ENCODE peak calls at places on chromosomes 3 and 15, in six cellular contexts. F, S, K, B, N and C are unnamed samples.

GRCh38 chr3:73100734-73101550 is 39.5 kb downstream of the EBLN2 start:
- DNase-seq in F (peak), K (peak), B (peak), N (peak), S (peak), C (peak)

GRCh38 chr3:157045238-157045860 is 114.6 kb downstream of the CCNL1 start:
- DNase-seq in N (no peak), B (no peak), F (no peak), S (peak), K (no peak), C (no peak)

GRCh38 chr15:78018968-78019644 is 58.4 kb downstream of the TBC1D2B start:
- DNase-seq in K (no peak), F (no peak), S (no peak), N (no peak), B (no peak), C (no peak)

GRCh38 chr15:79418693-79419279 is 13.3 kb upstream of the MINAR1 start:
- DNase-seq in F (no peak), S (no peak), N (no peak), K (no peak), B (no peak), C (no peak)

GRCh38 chr3:133895208-133896001 is at the start of gene RAB6B:
- DNase-seq in K (peak), S (peak), N (no peak), B (no peak), F (peak), C (peak)

GRCh38 chr3:141246224-141246957 is 14.8 kb downstream of the PXYLP1 start:
- DNase-seq in F (no peak), N (no peak), S (no peak), B (no peak), K (no peak), C (no peak)

GRCh38 chr3:49199900-49200281 is 28.5 kb downstream of the KLHDC8B start:
- DNase-seq in S (no peak), K (peak), N (no peak), F (no peak), B (peak), C (no peak)

GRCh38 chr3:114380233-114380645 is 86.4 kb downstream of the TIGIT start:
- DNase-seq in K (peak), S (peak), N (peak), B (no peak), F (peak), C (peak)

GRCh38 chr15:48862705-48863104 is 15.2 kb upstream of the EID1 start:
- DNase-seq in K (no peak), S (no peak), F (no peak), B (no peak), N (no peak), C (no peak)

GRCh38 chr3:50401973-50402372 is 42.7 kb upstream of the TMEM115 start:
- DNase-seq in B (no peak), F (no peak), N (no peak), S (no peak), K (no peak), C (no peak)

GRCh38 chr3:64131755-64132154 is 93.5 kb downstream of the PRICKLE2 start:
- DNase-seq in B (no peak), K (no peak), N (no peak), S (no peak), F (no peak), C (no peak)

GRCh38 chr3:125203731-125204130 is 8.8 kb downstream of the SLC12A8 start:
- DNase-seq in S (no peak), F (no peak), N (no peak), B (no peak), K (no peak), C (no peak)

GRCh38 chr3:50502584-50503423 is 630 bp downstream of the CACNA2D2 start:
- DNase-seq in B (no peak), S (no peak), N (no peak), F (no peak), K (peak), C (no peak)

GRCh38 chr3:184635126-184635525 is 73.5 kb downstream of the EPHB3 start:
- DNase-seq in S (no peak), B (no peak), K (no peak), F (no peak), N (no peak), C (no peak)

GRCh38 chr3:72698154-72698917 is 149.9 kb downstream of the SHQ1 start:
- DNase-seq in B (no peak), S (no peak), F (no peak), K (no peak), N (no peak), C (no peak)

GRCh38 chr15:58043192-58043903 is 22.2 kb downstream of the ALDH1A2 start:
- DNase-seq in S (peak), B (no peak), K (no peak), N (peak), F (no peak), C (peak)

GRCh38 chr3:70775257-70775656 is 462.8 kb upstream of the MDFIC2 start:
- DNase-seq in K (no peak), B (no peak), N (no peak), F (no peak), S (no peak), C (no peak)

GRCh38 chr3:14547693-14548092 is 7.6 kb upstream of the GRIP2 start:
- DNase-seq in N (no peak), S (no peak), B (no peak), F (no peak), K (no peak), C (no peak)

GRCh38 chr3:128784228-128784627 is 58.2 kb downstream of the RAB7A start:
- DNase-seq in B (peak), N (no peak), S (no peak), K (no peak), F (no peak), C (no peak)

GRCh38 chr15:48548376-48548775 is 97.1 kb downstream of the FBN1 start:
- DNase-seq in S (no peak), B (no peak), N (no peak), K (no peak), F (no peak), C (peak)

GRCh38 chr15:62060116-62060895 is at the start of gene VPS13C:
- DNase-seq in S (peak), F (peak), N (peak), B (peak), K (peak), C (peak)

GRCh38 chr3:194906970-194907629 is 221.4 kb downstream of the FAM43A start:
- DNase-seq in B (no peak), K (no peak), S (no peak), N (no peak), F (no peak), C (no peak)

GRCh38 chr3:153051427-153052095 is 110.5 kb upstream of the RAP2B start:
- DNase-seq in K (no peak), N (peak), S (peak), B (no peak), F (peak), C (peak)

GRCh38 chr15:60740787-60741354 is 261.9 kb upstream of the ICE2 start:
- DNase-seq in F (peak), K (no peak), S (peak), N (no peak), B (no peak), C (peak)

GRCh38 chr3:141686477-141687280 is 51.4 kb upstream of the RNF7 start:
- DNase-seq in S (peak), N (no peak), K (peak), B (peak), F (peak), C (peak)

GRCh38 chr3:27630892-27631291 is 91.2 kb downstream of the EOMES start:
- DNase-seq in F (peak), S (no peak), B (no peak), K (no peak), N (no peak), C (peak)

GRCh38 chr15:71170163-71170562 is 54.9 kb downstream of the THSD4 start:
- DNase-seq in F (no peak), S (no peak), K (no peak), N (no peak), B (no peak), C (no peak)

GRCh38 chr3:109874900-109875735 is 537.8 kb upstream of the DPPA4 start:
- DNase-seq in B (no peak), F (no peak), N (no peak), S (no peak), K (no peak), C (peak)

DNA sequence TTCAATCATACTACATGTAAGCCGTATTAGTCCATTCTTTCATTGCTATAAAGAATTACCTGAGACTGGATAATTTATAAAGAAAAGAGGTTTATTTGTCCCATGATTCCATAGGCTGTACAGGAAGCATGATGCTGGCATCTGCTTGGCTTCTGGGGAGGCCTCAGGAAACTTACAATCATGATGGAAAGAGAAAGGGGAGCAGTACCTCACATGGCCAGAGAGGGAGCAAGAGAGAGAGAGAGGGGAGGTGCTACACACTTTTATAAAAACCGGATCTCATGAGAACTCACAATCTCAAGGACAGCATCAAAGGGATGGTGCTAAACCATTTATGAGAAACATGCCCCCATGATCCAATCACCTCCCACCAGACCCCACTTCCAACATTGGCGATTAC is 14.3 kb upstream of the CLASP2 start:
- DNase-seq in K (no peak), N (no peak), F (no peak), S (no peak), B (no peak), C (no peak)
- TF ChIP-seq CTCF in K (no peak), N (peak), F (peak), S (peak), B (no peak), C (peak)

DNA sequence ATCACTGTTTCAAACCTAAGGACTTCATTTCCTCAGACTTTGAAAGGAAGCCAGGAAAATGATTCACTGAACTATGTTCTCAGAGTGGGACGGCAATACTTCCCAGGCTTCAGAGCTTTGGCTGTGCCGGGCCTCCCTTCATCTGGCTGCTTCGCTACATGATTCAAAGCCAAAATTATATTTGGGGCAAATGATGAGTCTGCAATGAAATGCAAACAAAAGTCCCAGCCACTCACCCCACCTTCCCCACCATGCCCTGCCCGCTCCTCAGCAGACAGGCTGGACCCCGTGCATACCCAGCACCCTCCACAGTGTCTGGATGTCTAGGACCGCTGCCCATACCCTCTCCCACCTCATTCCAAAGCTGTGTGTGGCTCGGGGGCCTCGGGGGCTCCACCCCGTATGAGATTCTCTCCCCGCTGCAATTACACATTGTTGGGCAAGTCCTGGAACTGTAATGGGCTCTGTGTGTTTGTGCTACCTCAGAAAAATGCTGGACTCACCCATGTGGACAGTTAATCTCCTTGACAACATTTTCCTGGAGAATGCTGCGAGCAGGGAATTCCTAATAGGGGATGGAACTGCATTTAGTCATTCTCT is 32.2 kb downstream of the ATP10A start:
- DNase-seq in S (peak), F (peak), N (no peak), K (peak), B (no peak), C (peak)
- H3K4me3 ChIP-seq in S (no peak), F (peak), N (no peak), K (no peak), B (no peak), C (peak)

DNA sequence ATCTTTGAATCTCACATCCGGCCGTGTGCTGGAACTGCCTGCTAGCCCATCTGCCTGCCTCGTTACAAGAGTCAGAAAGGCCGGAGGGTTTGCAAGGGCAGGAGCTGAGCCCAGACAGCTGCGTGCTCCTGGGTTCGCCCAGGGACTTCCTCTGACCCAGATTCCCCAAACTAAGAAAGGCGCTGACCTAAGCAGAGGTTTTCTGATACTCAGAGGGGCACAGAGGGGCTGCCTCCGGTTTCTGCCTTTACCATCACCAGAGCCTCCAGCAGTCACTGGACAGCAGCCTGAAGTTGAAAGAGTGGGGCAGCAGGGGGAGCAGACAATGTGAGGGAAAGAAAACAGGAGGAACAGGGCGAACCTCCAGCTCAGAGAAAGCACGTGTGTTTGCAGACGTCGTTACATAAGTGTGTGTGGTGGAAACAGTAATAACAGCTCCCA is 33.4 kb upstream of the RAD18 start:
- DNase-seq in F (peak), N (no peak), B (peak), K (peak), S (peak), C (peak)
- TF ChIP-seq CTCF in F (peak), N (no peak), B (no peak), K (peak), S (peak), C (peak)

GRCh38 chr3:61967937-61968336 is 405.4 kb downstream of the FEZF2 start:
- DNase-seq in F (no peak), N (no peak), S (no peak), K (no peak), B (no peak), C (no peak)

GRCh38 chr3:61967019-61967418 is 405.6 kb downstream of the PTPRG start:
- DNase-seq in B (no peak), K (no peak), F (no peak), S (no peak), N (no peak), C (no peak)

GRCh38 chr3:61966200-61966599 is 404.8 kb downstream of the PTPRG start:
- DNase-seq in B (no peak), F (peak), K (no peak), S (no peak), N (peak), C (no peak)

GRCh38 chr3:61964566-61964965 is 403.2 kb downstream of the PTPRG start:
- DNase-seq in N (peak), B (no peak), S (no peak), F (no peak), K (no peak), C (peak)

GRCh38 chr3:61965770-61966131 is 404.4 kb downstream of the PTPRG start:
- DNase-seq in N (no peak), K (no peak), F (no peak), S (no peak), B (no peak), C (no peak)
- H3K4me3 ChIP-seq in N (no peak), K (no peak), F (no peak), S (no peak), B (no peak), C (no peak)

GRCh38 chr15:40421246-40422157 is 15.9 kb downstream of the IVD start:
- DNase-seq in N (peak), B (peak), K (peak), S (peak), F (no peak), C (peak)
- TF ChIP-seq CTCF in N (peak), B (peak), K (peak), S (peak), F (peak), C (peak)

DNA sequence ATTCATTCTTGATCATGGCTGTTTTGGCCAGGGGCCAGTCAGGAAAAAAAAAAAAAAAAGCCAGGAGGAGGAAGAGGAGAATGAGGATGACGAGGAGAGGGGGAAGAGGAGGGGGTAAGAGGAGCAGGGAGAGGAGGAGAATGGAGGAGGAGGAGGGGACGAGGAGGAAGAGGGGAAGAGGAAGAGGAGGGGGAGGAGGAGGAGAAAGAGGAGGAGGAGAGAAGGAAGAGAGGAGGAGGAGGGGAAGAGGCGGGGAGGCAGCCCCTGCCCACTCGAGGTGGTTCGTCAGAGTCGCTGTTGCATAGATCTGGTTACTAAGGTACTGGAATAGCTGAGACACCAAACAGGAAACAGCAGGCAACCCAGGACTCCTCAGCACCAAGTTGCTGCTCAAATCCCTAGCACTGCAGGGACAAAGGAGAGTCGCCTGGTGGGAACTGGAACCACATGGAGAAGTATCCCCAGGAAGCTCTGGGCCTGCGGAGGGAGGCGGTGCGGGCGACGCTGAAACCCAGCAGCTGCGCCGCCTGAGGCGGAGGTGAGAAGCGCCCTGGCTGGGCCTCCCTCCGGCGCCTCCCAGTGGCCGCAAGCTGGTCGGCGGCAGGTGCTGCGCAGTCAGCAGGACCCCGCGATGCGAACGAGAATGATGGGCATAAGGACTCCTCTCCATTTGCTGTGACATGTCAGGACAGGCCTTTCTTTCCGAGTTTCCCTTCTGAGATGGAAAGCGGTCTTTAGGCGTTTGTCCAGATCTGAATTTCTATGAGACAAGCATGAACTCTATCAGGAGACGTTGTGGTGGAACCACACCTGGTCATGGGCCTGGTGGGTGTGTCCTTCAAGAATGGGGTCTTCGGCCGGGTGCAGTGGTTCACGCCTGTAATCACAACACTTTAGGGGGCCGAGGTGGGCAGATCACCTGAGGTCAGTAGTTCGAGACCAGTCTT is 17.5 kb downstream of the FAM240A start:
- DNase-seq in F (peak), B (peak), N (peak), S (peak), K (peak), C (peak)
- H3K4me3 ChIP-seq in F (peak), B (no peak), N (no peak), S (peak), K (peak), C (peak)

DNA sequence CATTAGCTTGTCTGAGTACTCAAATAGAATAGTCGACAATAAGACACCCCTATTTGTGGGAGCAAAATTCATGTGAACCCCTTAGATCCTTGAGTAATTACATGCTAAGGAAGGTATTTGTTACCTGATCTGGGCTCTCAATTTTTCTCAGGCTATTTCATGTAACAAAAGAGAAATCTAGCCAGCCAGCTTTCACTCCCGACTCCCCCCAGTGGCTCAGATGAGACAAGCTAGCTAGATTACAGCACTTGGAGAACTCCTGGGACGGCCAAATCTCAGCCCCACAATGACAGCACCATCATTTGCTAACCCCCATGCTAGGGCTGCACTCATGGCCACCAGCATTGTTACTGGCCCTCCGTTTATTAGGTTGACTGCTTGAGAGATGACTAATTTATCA is 41.3 kb downstream of the GLDN start:
- DNase-seq in F (peak), K (no peak), B (no peak), N (peak), S (peak), C (peak)
- TF ChIP-seq CTCF in F (peak), K (no peak), B (no peak), N (peak), S (peak), C (peak)